ENCODE peak calls at places on chromosomes 11 and 22, in seven cellular contexts. D is IMR-90, T is stomach, Z is BE2C, P is pancreas, B is lower lobe of right lung, V is HCT116. W is an unnamed sample.

GRCh38 chr11:20084921-20085814 is 75.1 kb downstream of the DBX1 start:
- DNase-seq in D (no peak), P (no peak), Z (no peak), V (no peak), B (no peak), T (no peak), W (no peak)

GRCh38 chr11:66820921-66821320 is 22.3 kb upstream of the RCE1 start:
- DNase-seq in P (no peak), D (no peak), V (no peak), Z (no peak), T (no peak), B (no peak), W (no peak)

GRCh38 chr22:31044262-31044861 is 36.8 kb upstream of the SMTN start:
- DNase-seq in P (no peak), T (peak; percentile 38), D (peak; percentile 74), B (no peak), Z (no peak), V (no peak), W (peak; percentile 60)

GRCh38 chr11:46277313-46277622 is 194 bp upstream of the CREB3L1 start:
- DNase-seq in V (no peak), B (no peak), D (peak; percentile 62), P (no peak), Z (no peak), T (no peak), W (no peak)

GRCh38 chr11:78234006-78234405 is 45.3 kb downstream of the USP35 start:
- DNase-seq in Z (no peak), T (no peak), V (no peak), B (no peak), D (no peak), P (no peak), W (no peak)

GRCh38 chr22:44693756-44694155 is 8.2 kb upstream of the PRR5 start:
- DNase-seq in Z (no peak), P (no peak), D (no peak), B (no peak), T (no peak), V (no peak), W (no peak)

GRCh38 chr22:22694106-22694505 is 49.7 kb downstream of the GGTLC2 start:
- DNase-seq in B (no peak), T (peak; percentile 10), P (no peak), Z (no peak), V (no peak), D (no peak), W (no peak)

GRCh38 chr11:6201486-6201885 is 2.5 kb downstream of the OR52W1 start:
- DNase-seq in D (peak; percentile 25), B (no peak), P (no peak), Z (no peak), T (no peak), V (no peak), W (no peak)

GRCh38 chr11:57647960-57648776 is 1.5 kb downstream of the YPEL4 start:
- DNase-seq in Z (no peak), V (no peak), T (no peak), B (peak; percentile 65), D (no peak), P (no peak), W (no peak)

GRCh38 chr11:27795955-27796861 is 96.0 kb upstream of the BDNF start:
- DNase-seq in P (peak; percentile 23), D (peak; percentile 9), T (peak; percentile 26), Z (no peak), V (no peak), B (no peak), W (no peak)

GRCh38 chr22:46846154-46846831 is 83.8 kb downstream of the TBC1D22A start:
- DNase-seq in D (peak; percentile 19), P (no peak), Z (no peak), B (no peak), T (no peak), V (no peak), W (no peak)

GRCh38 chr22:40183029-40183581 is 5.4 kb downstream of the TNRC6B start:
- DNase-seq in B (no peak), P (no peak), Z (no peak), D (peak; percentile 87), V (no peak), T (no peak), W (no peak)

GRCh38 chr22:45208993-45209838 is 31.5 kb downstream of the KIAA0930 start:
- DNase-seq in B (no peak), Z (peak; percentile 93), D (peak; percentile 91), T (no peak), V (no peak), P (peak; percentile 74), W (peak; percentile 34)

GRCh38 chr11:74950374-74950969 is 1.4 kb downstream of the SPCS2 start:
- DNase-seq in P (no peak), D (no peak), V (no peak), Z (no peak), T (no peak), B (no peak), W (no peak)

GRCh38 chr22:45995405-45996101 is 18.6 kb upstream of the WNT7B start:
- DNase-seq in Z (no peak), V (no peak), D (no peak), B (peak; percentile 46), T (no peak), P (peak; percentile 65), W (no peak)

GRCh38 chr11:7020183-7020917 is at the start of the genes NLRP14 and ZNF214:
- DNase-seq in V (peak; percentile 75), T (peak; percentile 91), B (peak; percentile 94), P (peak; percentile 97), Z (peak; percentile 60), D (peak; percentile 89), W (peak; percentile 83)

GRCh38 chr11:75265851-75266531 is 25.4 kb downstream of the TPBGL start:
- DNase-seq in T (no peak), B (peak; percentile 49), D (peak; percentile 19), Z (peak; percentile 10), P (no peak), V (no peak), W (no peak)

GRCh38 chr11:2975594-2975993 is 16.5 kb downstream of the NAP1L4 start:
- DNase-seq in Z (peak; percentile 28), B (no peak), T (peak; percentile 32), D (peak; percentile 37), P (no peak), V (peak; percentile 36), W (no peak)

GRCh38 chr22:50267591-50268390 is 2.4 kb downstream of the MAPK11 start:
- DNase-seq in B (peak; percentile 76), T (peak; percentile 72), D (peak; percentile 38), P (no peak), V (no peak), Z (no peak), W (no peak)

GRCh38 chr22:30889268-30889995 is 79.1 kb downstream of the MORC2 start:
- DNase-seq in V (no peak), T (no peak), D (no peak), B (no peak), P (no peak), Z (no peak), W (no peak)

GRCh38 chr11:65159005-65159404 is 11.0 kb upstream of the SPDYC start:
- DNase-seq in V (no peak), D (no peak), T (no peak), Z (no peak), B (no peak), P (no peak), W (no peak)

DNA sequence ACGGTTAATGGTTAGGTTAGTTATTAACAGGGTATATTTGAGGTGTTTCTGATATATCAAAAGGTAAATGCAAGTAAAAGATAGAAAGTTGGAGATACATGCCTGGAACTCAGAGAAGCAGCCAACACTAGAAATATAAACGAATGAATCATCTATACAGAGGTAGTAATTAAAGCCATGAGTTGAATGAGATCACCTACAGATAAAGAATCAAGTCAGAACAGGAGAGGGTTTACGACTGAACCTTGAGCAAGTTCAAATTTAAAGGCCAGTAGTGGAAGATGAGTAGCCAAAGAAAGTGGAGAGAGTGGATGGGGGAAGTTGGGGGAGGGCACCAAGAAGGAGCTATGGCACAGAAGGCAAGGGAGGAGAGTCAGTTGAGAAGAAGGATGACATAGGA is 74.0 kb downstream of the SPON1 start:
- DNase-seq in T (no peak), Z (no peak), V (no peak), P (no peak), D (peak; percentile 29), B (no peak), W (no peak)
- TF ChIP-seq CTCF in T (no peak), Z (no peak), V (no peak), P (no peak), D (no peak), B (no peak), W (no peak)

GRCh38 chr11:60972182-60973030 is 926 bp downstream of the CD6 start:
- DNase-seq in Z (no peak), B (no peak), D (no peak), P (no peak), V (no peak), T (no peak), W (no peak)

GRCh38 chr11:60974726-60975125 is 3.2 kb downstream of the CD6 start:
- DNase-seq in P (no peak), D (no peak), B (no peak), V (no peak), T (no peak), Z (no peak), W (no peak)

GRCh38 chr11:60971520-60971919 is at the start of gene CD6:
- DNase-seq in B (no peak), T (no peak), V (no peak), D (no peak), P (no peak), Z (no peak), W (no peak)

GRCh38 chr11:60970890-60971289 is 590 bp upstream of the CD6 start:
- DNase-seq in Z (no peak), T (no peak), B (no peak), P (no peak), V (no peak), D (no peak), W (no peak)

GRCh38 chr11:60973699-60974098 is 2.2 kb downstream of the CD6 start:
- DNase-seq in T (no peak), V (no peak), D (no peak), B (no peak), Z (no peak), P (no peak), W (no peak)
- H3K4me1 ChIP-seq in T (peaks cover 22% of the 10 kb centered on the region), V (no peaks in the 10 kb centered on the region), D (no peaks in the 10 kb centered on the region), B (peaks cover 6% of the 10 kb centered on the region), Z (no peaks in the 10 kb centered on the region), P (no peaks in the 10 kb centered on the region), W (no peaks in the 10 kb centered on the region)

GRCh38 chr11:76579047-76579751 is 91.3 kb downstream of the LRRC32 start:
- DNase-seq in D (no peak), B (peak; percentile 56), V (no peak), T (no peak), Z (no peak), P (peak; percentile 38), W (peak; percentile 41)
- TF ChIP-seq CTCF in D (peak; percentile 6), B (no peak), V (no peak), T (no peak), Z (peak; percentile 32), P (no peak), W (peak; percentile 31)

GRCh38 chr22:37331034-37331428 is 48.7 kb downstream of the CYTH4 start:
- DNase-seq in P (peak; percentile 32), D (peak; percentile 79), V (no peak), Z (peak; percentile 71), T (no peak), B (no peak), W (no peak)

GRCh38 chr22:37330200-37331033 is 48.1 kb downstream of the CYTH4 start:
- DNase-seq in Z (peak; percentile 94), P (peak; percentile 74), B (no peak), V (peak; percentile 96), D (peak; percentile 90), T (peak; percentile 43), W (no peak)

GRCh38 chr22:37329239-37330140 is 47.2 kb downstream of the CYTH4 start:
- DNase-seq in Z (no peak), P (no peak), B (no peak), D (peak; percentile 31), V (no peak), T (no peak), W (no peak)

GRCh38 chr22:37333724-37334460 is 51.6 kb downstream of the CYTH4 start:
- DNase-seq in B (no peak), Z (no peak), V (no peak), T (no peak), P (no peak), D (no peak), W (no peak)

GRCh38 chr22:37331811-37332536 is 49.7 kb downstream of the CYTH4 start:
- DNase-seq in T (no peak), B (no peak), D (peak; percentile 38), V (no peak), P (peak; percentile 23), Z (no peak), W (no peak)
- H3K4me1 ChIP-seq in T (peaks cover 63% of the 10 kb centered on the region), B (no peaks in the 10 kb centered on the region), D (peaks cover 31% of the 10 kb centered on the region), V (peaks cover 96% of the 10 kb centered on the region), P (peaks cover 3% of the 10 kb centered on the region), Z (peaks cover 9% of the 10 kb centered on the region), W (no peaks in the 10 kb centered on the region)

W was measured in thoracic aorta.